ENCODE peak calls at places on chromosome 20, in four cellular contexts. F, V, B and N are unnamed samples.
A peak's percentile ranks its signal among the peaks of the same experiment; 100 is the strongest.

GRCh38 chr20:41386502-41387427 is 20.1 kb upstream of the EMILIN3 start:
- DNase-seq in B (peak; percentile 79), F (no peak), V (peak; percentile 37), N (no peak)

GRCh38 chr20:1165941-1166340 is 18.8 kb downstream of the TMEM74B start:
- DNase-seq in F (no peak), B (no peak), V (no peak), N (no peak)

GRCh38 chr20:48791666-48792071 is 36.1 kb downstream of the PREX1 start:
- DNase-seq in F (peak; percentile 83), V (peak; percentile 88), B (peak; percentile 83), N (no peak)

GRCh38 chr20:23037017-23037481 is 1.9 kb downstream of the SSTR4 start:
- DNase-seq in V (no peak), F (no peak), B (no peak), N (no peak)

GRCh38 chr20:6769953-6770831 is 2.7 kb downstream of the BMP2 start:
- DNase-seq in B (peak; percentile 68), V (peak; percentile 47), F (peak; percentile 64), N (peak; percentile 70)

GRCh38 chr20:43017241-43018030 is 172.3 kb downstream of the PTPRT start:
- DNase-seq in F (no peak), B (no peak), V (no peak), N (no peak)

GRCh38 chr20:7146552-7147219 is 379.2 kb downstream of the BMP2 start:
- DNase-seq in V (no peak), B (peak; percentile 6), F (no peak), N (no peak)

GRCh38 chr20:51917886-51918545 is 115.7 kb upstream of the SALL4 start:
- DNase-seq in B (no peak), V (no peak), F (no peak), N (no peak)

GRCh38 chr20:51190783-51191180 is 167.9 kb upstream of the KCNG1 start:
- DNase-seq in V (peak; percentile 41), F (peak; percentile 71), B (no peak), N (no peak)

GRCh38 chr20:37526238-37526838 is 1.3 kb downstream of the BLCAP start:
- DNase-seq in F (peak; percentile 80), V (peak; percentile 72), B (peak; percentile 79), N (no peak)

GRCh38 chr20:38806855-38807655 is 1.6 kb downstream of the PPP1R16B start:
- DNase-seq in V (no peak), B (no peak), F (no peak), N (no peak)

GRCh38 chr20:32571566-32571965 is 13.6 kb downstream of the NOL4L start:
- DNase-seq in F (no peak), V (no peak), B (no peak), N (no peak)

GRCh38 chr20:2237059-2237458 is 58.7 kb upstream of the TGM3 start:
- DNase-seq in V (peak; percentile 95), F (peak; percentile 94), B (peak; percentile 99), N (no peak)

GRCh38 chr20:47585087-47585747 is 83.5 kb downstream of the NCOA3 start:
- DNase-seq in V (no peak), B (no peak), F (no peak), N (no peak)

GRCh38 chr20:7859371-7859802 is 80.9 kb downstream of the HAO1 start:
- DNase-seq in F (peak; percentile 81), B (peak; percentile 81), V (peak; percentile 80), N (no peak)

GRCh38 chr20:6704132-6704861 is 63.2 kb upstream of the BMP2 start:
- DNase-seq in V (peak; percentile 37), B (peak; percentile 26), F (peak; percentile 38), N (no peak)

GRCh38 chr20:540391-541201 is 3.0 kb downstream of the CSNK2A1 start:
- DNase-seq in V (no peak), B (no peak), F (no peak), N (no peak)

GRCh38 chr20:34544109-34544793 is 14.3 kb upstream of the MAP1LC3A start:
- DNase-seq in B (peak; percentile 27), V (no peak), F (peak; percentile 24), N (no peak)

GRCh38 chr20:17798601-17799000 is 98.8 kb downstream of the BANF2 start:
- DNase-seq in B (no peak), F (no peak), V (no peak), N (no peak)

GRCh38 chr20:8974009-8974708 is 94.7 kb upstream of the PLCB4 start:
- DNase-seq in F (no peak), B (no peak), V (no peak), N (no peak)

GRCh38 chr20:41213150-41213820 is 75.9 kb downstream of the PLCG1 start:
- DNase-seq in F (peak; percentile 54), B (peak; percentile 65), V (peak; percentile 50), N (no peak)

GRCh38 chr20:44314870-44315269 is 3.9 kb upstream of the FITM2 start:
- DNase-seq in F (no peak), V (no peak), B (no peak), N (no peak)

GRCh38 chr20:25867776-25868649 is 171.4 kb upstream of the ZNF337 start:
- DNase-seq in V (peak; percentile 85), F (peak; percentile 88), B (peak; percentile 79), N (peak; percentile 76)

GRCh38 chr20:6142348-6142993 is 19.6 kb upstream of the FERMT1 start:
- DNase-seq in V (peak; percentile 74), F (peak; percentile 71), B (peak; percentile 79), N (no peak)

GRCh38 chr20:61950631-61951010 is 115.1 kb downstream of the TAF4 start:
- DNase-seq in V (no peak), F (no peak), B (no peak), N (no peak)

GRCh38 chr20:22446613-22447447 is 137.5 kb downstream of the FOXA2 start:
- DNase-seq in V (peak; percentile 4), F (peak; percentile 13), B (no peak), N (no peak)

GRCh38 chr20:4022386-4023350 is 7.3 kb upstream of the RNF24 start:
- DNase-seq in F (peak; percentile 38), V (peak; percentile 53), B (peak; percentile 78), N (no peak)

GRCh38 chr20:52103911-52104545 is 87.6 kb downstream of the ZFP64 start:
- DNase-seq in V (peak; percentile 10), B (peak; percentile 47), F (peak; percentile 25), N (no peak)

GRCh38 chr20:46646659-46647380 is 4.4 kb downstream of the SLC13A3 start:
- DNase-seq in V (no peak), B (peak; percentile 36), F (no peak), N (no peak)

GRCh38 chr20:31572042-31572700 is 32.9 kb upstream of the ID1 start:
- DNase-seq in B (no peak), V (no peak), F (no peak), N (no peak)

GRCh38 chr20:37567671-37568588 is 40.3 kb upstream of the BLCAP start:
- DNase-seq in B (peak; percentile 28), F (peak; percentile 14), V (no peak), N (peak; percentile 67)

GRCh38 chr20:40683221-40683893 is 5.7 kb downstream of the MAFB start:
- DNase-seq in F (peak; percentile 55), B (no peak), V (peak; percentile 53), N (peak; percentile 77)

GRCh38 chr20:3000852-3001523 is 42.4 kb upstream of the GNRH2 start:
- DNase-seq in V (peak; percentile 85), F (peak; percentile 83), B (peak; percentile 78), N (no peak)

GRCh38 chr20:21715193-21715881 is 9.9 kb downstream of the PAX1 start:
- DNase-seq in B (no peak), F (no peak), V (no peak), N (no peak)

GRCh38 chr20:10861619-10862018 is 187.8 kb upstream of the JAG1 start:
- DNase-seq in V (no peak), F (no peak), B (peak; percentile 20), N (no peak)

GRCh38 chr20:53045941-53046340 is 73.8 kb downstream of the TSHZ2 start:
- DNase-seq in V (peak; percentile 56), F (peak; percentile 76), B (no peak), N (no peak)

GRCh38 chr20:48769111-48769879 is 58.5 kb downstream of the PREX1 start:
- DNase-seq in V (peak; percentile 41), B (no peak), F (peak; percentile 62), N (no peak)

GRCh38 chr20:20024942-20025341 is 7.8 kb downstream of the NAA20 start:
- DNase-seq in V (no peak), B (no peak), F (no peak), N (no peak)
- TF ChIP-seq CTCF in V (no peak), B (no peak), F (no peak), N (no peak)

GRCh38 chr20:50050660-50051308 is 62.2 kb downstream of the UBE2V1 start:
- DNase-seq in V (no peak), B (peak; percentile 48), F (no peak), N (no peak)
- TF ChIP-seq CTCF in V (no peak), B (no peak), F (no peak), N (no peak)

GRCh38 chr20:63481503-63481902 is 9.0 kb upstream of the KCNQ2 start:
- DNase-seq in V (no peak), F (no peak), B (no peak), N (no peak)

GRCh38 chr20:63484651-63485403 is 12.4 kb upstream of the KCNQ2 start:
- DNase-seq in B (no peak), V (no peak), F (no peak), N (no peak)

GRCh38 chr20:63482021-63482587 is 9.6 kb upstream of the KCNQ2 start:
- DNase-seq in V (no peak), F (no peak), B (no peak), N (no peak)

GRCh38 chr20:63484236-63484635 is 11.8 kb upstream of the KCNQ2 start:
- DNase-seq in B (no peak), F (no peak), V (no peak), N (no peak)

DNA sequence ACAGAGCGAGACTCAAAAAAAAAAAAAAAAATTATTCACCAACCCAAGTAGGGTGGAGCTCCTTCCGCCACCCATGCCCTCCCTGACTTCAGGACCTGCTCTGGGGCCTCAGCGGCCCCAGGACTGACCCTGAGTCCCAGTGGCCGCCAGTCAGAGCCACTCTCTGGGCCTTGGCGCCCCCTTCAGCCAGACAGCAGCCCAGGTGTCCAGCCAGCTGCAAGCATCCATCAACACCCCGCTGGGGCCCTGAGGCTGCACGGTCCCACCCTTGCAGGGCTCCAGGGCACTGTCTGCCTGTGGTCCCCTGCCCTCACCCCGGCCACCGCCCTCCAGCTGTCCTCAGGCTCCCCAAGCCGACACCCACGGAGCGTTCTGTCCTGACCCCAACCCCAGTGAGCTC is 11.4 kb upstream of the KCNQ2 start:
- DNase-seq in B (no peak), V (no peak), F (no peak), N (no peak)
- TF ChIP-seq CTCF in B (no peak), V (no peak), F (no peak), N (no peak)

DNA sequence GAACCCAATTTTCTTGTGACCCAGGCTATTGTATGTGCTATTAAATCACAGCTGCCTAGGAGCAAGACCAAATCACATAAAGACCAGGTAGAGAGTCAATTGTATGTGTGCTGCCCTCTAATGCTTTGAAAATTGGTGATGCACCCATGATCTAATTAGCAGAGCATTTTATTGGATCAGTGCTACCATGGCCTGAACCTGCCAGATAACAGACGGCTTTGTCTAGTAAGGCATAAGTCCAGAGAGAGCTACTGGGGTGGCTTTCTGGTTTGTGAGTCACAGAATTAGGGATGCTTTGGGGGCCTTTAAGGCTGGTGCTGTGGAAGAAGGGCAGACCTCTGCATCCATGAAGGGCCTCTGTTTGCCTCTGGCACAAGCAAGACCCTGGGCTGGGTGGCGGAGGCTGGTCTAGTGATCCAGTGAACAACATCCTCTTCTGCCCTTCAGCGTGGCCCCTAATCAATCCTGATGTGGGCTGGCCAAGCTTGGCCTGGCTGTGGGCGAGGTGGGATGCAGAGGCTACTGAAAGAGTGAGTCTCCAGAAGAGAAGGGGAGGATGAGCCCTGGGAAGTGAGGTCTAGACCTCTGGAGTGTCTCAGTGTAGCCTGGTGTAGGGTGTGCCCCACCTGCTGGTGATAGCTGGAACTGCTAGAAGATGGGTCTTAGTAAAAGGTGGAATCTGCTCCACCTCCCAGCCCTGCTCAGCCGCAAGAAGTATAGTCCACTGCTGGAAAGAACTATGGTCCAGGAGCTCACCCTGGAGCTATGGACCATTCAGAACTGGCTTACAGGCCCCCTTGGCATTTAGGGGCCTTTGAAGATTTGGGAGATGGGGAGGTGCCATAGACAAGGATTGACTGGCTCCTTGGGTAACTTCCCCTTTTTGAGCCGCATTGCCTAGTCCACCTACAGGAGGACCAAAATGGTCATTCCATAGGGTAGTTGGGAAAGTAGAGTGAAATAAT is 36.7 kb upstream of the AAR2 start:
- DNase-seq in V (peak; percentile 87), F (peak; percentile 86), B (peak; percentile 88), N (peak; percentile 82)
- TF ChIP-seq CTCF in V (peak; percentile 91), F (peak; percentile 97), B (peak; percentile 95), N (peak; percentile 94)